ENCODE peak calls at places on chromosome 12, in four cellular contexts. D is stimulated activated CD8-positive, alpha-beta memory T cell treated with anti-CD3 and anti-CD28 coated beads, Interleukin-12 subunit alpha, Interleukin-12 subunit beta, amount 100 ng/mL, for 4 hours; Y is AG08395; L is fibroblast of lung. O is an unnamed sample.

GRCh38 chr12:116116650-116117424 is 160.7 kb downstream of the MED13L start:
- DNase-seq in D (no peak), Y (no peak), L (peak; percentile 20), O (no peak)

GRCh38 chr12:115337693-115338543 is 653.9 kb upstream of the TBX3 start:
- DNase-seq in L (peak; percentile 88), D (no peak), Y (peak; percentile 84), O (peak; percentile 76)

GRCh38 chr12:100576311-100577036 is 3.0 kb downstream of the GAS2L3 start:
- DNase-seq in D (no peak), Y (peak; percentile 48), L (peak; percentile 82), O (peak; percentile 62)

GRCh38 chr12:125143491-125143890 is 78.3 kb downstream of the AACS start:
- DNase-seq in Y (peak; percentile 67), L (peak; percentile 24), D (no peak), O (peak; percentile 46)

GRCh38 chr12:123750159-123750656 is 11.9 kb upstream of the DNAH10 start:
- DNase-seq in D (no peak), L (no peak), Y (no peak), O (no peak)

GRCh38 chr12:12779529-12779928 is 5.9 kb upstream of the APOLD1 start:
- DNase-seq in L (peak; percentile 88), D (no peak), Y (peak; percentile 45), O (peak; percentile 73)

GRCh38 chr12:78095623-78096022 is 264.9 kb downstream of the NAV3 start:
- DNase-seq in Y (no peak), L (no peak), D (no peak), O (no peak)

GRCh38 chr12:5013206-5013830 is 30.4 kb upstream of the KCNA5 start:
- DNase-seq in L (peak; percentile 66), Y (no peak), D (no peak), O (no peak)

GRCh38 chr12:118259079-118259478 is 113.6 kb downstream of the TAOK3 start:
- DNase-seq in L (peak; percentile 34), D (no peak), Y (no peak), O (no peak)

GRCh38 chr12:58425481-58426392 is 484.4 kb downstream of the ATP23 start:
- DNase-seq in D (no peak), L (peak; percentile 97), Y (peak; percentile 83), O (peak; percentile 90)

GRCh38 chr12:38601970-38602369 is 285.4 kb downstream of the ALG10B start:
- DNase-seq in Y (no peak), D (no peak), L (no peak), O (no peak)

GRCh38 chr12:6090786-6091185 is 33.7 kb downstream of the VWF start:
- DNase-seq in L (peak; percentile 62), Y (no peak), D (no peak), O (no peak)

GRCh38 chr12:82910246-82910893 is 223.7 kb downstream of the TMTC2 start:
- DNase-seq in L (no peak), Y (no peak), D (no peak), O (no peak)

GRCh38 chr12:98227162-98227561 is 288.2 kb upstream of the TMPO start:
- DNase-seq in D (no peak), Y (no peak), L (no peak), O (peak; percentile 2)

O was measured in GM04504.